ENCODE peak calls at places on chromosomes 11 and 22, in eight cellular contexts. One of them, this sample, is unnamed.

GRCh38 chr22:38754247-38755154 is 1.3 kb downstream of the SUN2 start:
- DNase-seq in WERI-Rb-1: peak
- DNase-seq in cardiac muscle cell: peak
- DNase-seq in HL-60: peak
- DNase-seq in stomach: peak
- DNase-seq in tibial artery: peak
- DNase-seq in heart right ventricle: no peak
- DNase-seq in effector memory CD4-positive, alpha-beta T cell: no peak
- DNase-seq in this sample: peak

GRCh38 chr22:38462960-38463784 is 4.7 kb upstream of the KDELR3 start:
- DNase-seq in WERI-Rb-1: no peak
- DNase-seq in cardiac muscle cell: peak
- DNase-seq in HL-60: no peak
- DNase-seq in stomach: no peak
- DNase-seq in tibial artery: no peak
- DNase-seq in heart right ventricle: peak
- DNase-seq in effector memory CD4-positive, alpha-beta T cell: no peak
- DNase-seq in this sample: peak

GRCh38 chr11:46526489-46527215 is 67.2 kb downstream of the AMBRA1 start:
- DNase-seq in WERI-Rb-1: no peak
- DNase-seq in cardiac muscle cell: no peak
- DNase-seq in HL-60: no peak
- DNase-seq in stomach: no peak
- DNase-seq in tibial artery: no peak
- DNase-seq in heart right ventricle: no peak
- DNase-seq in effector memory CD4-positive, alpha-beta T cell: no peak
- DNase-seq in this sample: no peak

GRCh38 chr11:66717925-66718319 is 11.1 kb downstream of the SPTBN2 start:
- DNase-seq in WERI-Rb-1: no peak
- DNase-seq in cardiac muscle cell: no peak
- DNase-seq in HL-60: no peak
- DNase-seq in stomach: no peak
- DNase-seq in tibial artery: no peak
- DNase-seq in heart right ventricle: no peak
- DNase-seq in effector memory CD4-positive, alpha-beta T cell: no peak
- DNase-seq in this sample: peak

GRCh38 chr11:9498457-9499078 is 37.8 kb downstream of the ZNF143 start:
- DNase-seq in WERI-Rb-1: no peak
- DNase-seq in cardiac muscle cell: no peak
- DNase-seq in HL-60: no peak
- DNase-seq in stomach: no peak
- DNase-seq in tibial artery: no peak
- DNase-seq in heart right ventricle: no peak
- DNase-seq in effector memory CD4-positive, alpha-beta T cell: no peak
- DNase-seq in this sample: no peak

GRCh38 chr11:24622262-24622661 is 125.4 kb downstream of the LUZP2 start:
- DNase-seq in WERI-Rb-1: no peak
- DNase-seq in cardiac muscle cell: no peak
- DNase-seq in HL-60: no peak
- DNase-seq in stomach: no peak
- DNase-seq in tibial artery: no peak
- DNase-seq in heart right ventricle: no peak
- DNase-seq in effector memory CD4-positive, alpha-beta T cell: no peak
- DNase-seq in this sample: no peak

GRCh38 chr11:116104480-116105174 is 600.4 kb upstream of the CADM1 start:
- DNase-seq in WERI-Rb-1: no peak
- DNase-seq in cardiac muscle cell: no peak
- DNase-seq in HL-60: no peak
- DNase-seq in stomach: no peak
- DNase-seq in tibial artery: no peak
- DNase-seq in heart right ventricle: no peak
- DNase-seq in effector memory CD4-positive, alpha-beta T cell: no peak
- DNase-seq in this sample: no peak

GRCh38 chr11:113275602-113276001 is 38.8 kb upstream of the TTC12 start:
- DNase-seq in WERI-Rb-1: no peak
- DNase-seq in cardiac muscle cell: no peak
- DNase-seq in HL-60: no peak
- DNase-seq in stomach: no peak
- DNase-seq in tibial artery: no peak
- DNase-seq in heart right ventricle: no peak
- DNase-seq in effector memory CD4-positive, alpha-beta T cell: no peak
- DNase-seq in this sample: no peak

GRCh38 chr11:44509291-44509690 is 56.2 kb upstream of the CD82 start:
- DNase-seq in WERI-Rb-1: peak
- DNase-seq in cardiac muscle cell: no peak
- DNase-seq in HL-60: no peak
- DNase-seq in stomach: no peak
- DNase-seq in tibial artery: no peak
- DNase-seq in heart right ventricle: no peak
- DNase-seq in effector memory CD4-positive, alpha-beta T cell: no peak
- DNase-seq in this sample: no peak

GRCh38 chr11:43856988-43857387 is 23.6 kb upstream of the ALKBH3 start:
- DNase-seq in WERI-Rb-1: no peak
- DNase-seq in cardiac muscle cell: peak
- DNase-seq in HL-60: no peak
- DNase-seq in stomach: no peak
- DNase-seq in tibial artery: no peak
- DNase-seq in heart right ventricle: no peak
- DNase-seq in effector memory CD4-positive, alpha-beta T cell: no peak
- DNase-seq in this sample: no peak

GRCh38 chr22:29626497-29627195 is 23.2 kb downstream of the NF2 start:
- DNase-seq in WERI-Rb-1: no peak
- DNase-seq in cardiac muscle cell: peak
- DNase-seq in HL-60: no peak
- DNase-seq in stomach: no peak
- DNase-seq in tibial artery: no peak
- DNase-seq in heart right ventricle: no peak
- DNase-seq in effector memory CD4-positive, alpha-beta T cell: no peak
- DNase-seq in this sample: no peak

GRCh38 chr11:132576706-132577105 is 955.6 kb downstream of the OPCML start:
- DNase-seq in WERI-Rb-1: no peak
- DNase-seq in cardiac muscle cell: peak
- DNase-seq in HL-60: no peak
- DNase-seq in stomach: peak
- DNase-seq in tibial artery: no peak
- DNase-seq in heart right ventricle: no peak
- DNase-seq in effector memory CD4-positive, alpha-beta T cell: no peak
- DNase-seq in this sample: no peak

GRCh38 chr11:127470485-127470884 is 469.9 kb upstream of the KIRREL3 start:
- DNase-seq in WERI-Rb-1: peak
- DNase-seq in cardiac muscle cell: no peak
- DNase-seq in HL-60: peak
- DNase-seq in stomach: no peak
- DNase-seq in tibial artery: no peak
- DNase-seq in heart right ventricle: no peak
- DNase-seq in effector memory CD4-positive, alpha-beta T cell: no peak
- DNase-seq in this sample: no peak

GRCh38 chr11:15569626-15570025 is 454.9 kb downstream of the INSC start:
- DNase-seq in WERI-Rb-1: no peak
- DNase-seq in cardiac muscle cell: peak
- DNase-seq in HL-60: no peak
- DNase-seq in stomach: no peak
- DNase-seq in tibial artery: no peak
- DNase-seq in heart right ventricle: no peak
- DNase-seq in effector memory CD4-positive, alpha-beta T cell: no peak
- DNase-seq in this sample: no peak

GRCh38 chr11:8019671-8020597 is 32.8 kb downstream of the EIF3F start:
- DNase-seq in WERI-Rb-1: peak
- DNase-seq in cardiac muscle cell: peak
- DNase-seq in HL-60: no peak
- DNase-seq in stomach: no peak
- DNase-seq in tibial artery: no peak
- DNase-seq in heart right ventricle: peak
- DNase-seq in effector memory CD4-positive, alpha-beta T cell: no peak
- DNase-seq in this sample: peak

DNA sequence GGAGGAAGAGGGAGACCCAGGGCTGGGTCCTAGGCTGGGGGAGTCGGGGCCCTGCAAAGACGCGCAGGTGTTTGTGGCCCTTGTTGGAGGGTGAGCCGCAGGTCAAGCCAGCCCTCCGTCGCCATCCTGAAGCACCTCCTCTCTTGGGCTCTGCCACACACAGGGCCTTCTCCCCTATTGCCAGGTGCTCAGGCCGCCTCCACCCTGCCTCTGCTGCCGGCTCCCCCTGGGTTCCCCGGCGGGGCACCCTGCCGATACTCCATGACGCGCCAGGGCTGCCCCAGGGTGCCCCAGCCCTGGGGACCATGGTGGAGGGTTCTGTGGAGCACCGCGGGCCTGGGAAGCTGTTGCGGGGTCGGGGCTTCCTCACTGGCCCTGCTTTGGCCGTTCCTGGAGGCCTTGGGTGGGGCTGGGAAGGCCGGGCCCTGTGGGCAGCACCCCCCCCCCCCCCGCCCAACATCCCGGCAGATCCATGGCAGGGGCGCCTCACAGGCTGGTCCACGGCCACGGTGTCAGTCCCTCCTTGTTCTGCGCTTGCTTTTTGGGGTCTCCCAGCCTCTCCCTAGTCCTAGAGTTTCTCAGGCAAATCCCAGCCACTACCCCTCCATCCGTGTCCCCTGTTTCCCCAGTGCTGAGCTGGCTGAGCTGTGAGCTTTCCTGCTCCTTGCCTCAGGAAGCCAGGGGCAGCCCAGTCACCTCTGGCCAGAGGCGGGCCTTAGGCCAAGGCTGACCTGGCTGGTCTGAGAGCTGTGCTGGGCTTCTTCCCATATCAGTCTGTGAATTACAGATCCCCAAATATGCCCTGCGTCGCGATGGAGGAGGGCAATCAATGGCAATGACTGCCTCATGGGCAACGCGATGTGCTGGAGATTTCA is 2.3 kb upstream of the ADORA2A start:
- DNase-seq in WERI-Rb-1: no peak
- DNase-seq in cardiac muscle cell: no peak
- DNase-seq in HL-60: no peak
- DNase-seq in stomach: no peak
- DNase-seq in tibial artery: no peak
- DNase-seq in heart right ventricle: peak
- DNase-seq in effector memory CD4-positive, alpha-beta T cell: no peak
- DNase-seq in this sample: peak
- H3K27ac ChIP-seq in WERI-Rb-1: no peak
- H3K27ac ChIP-seq in cardiac muscle cell: no peak
- H3K27ac ChIP-seq in HL-60: no peak
- H3K27ac ChIP-seq in stomach: peak
- H3K27ac ChIP-seq in tibial artery: peak
- H3K27ac ChIP-seq in heart right ventricle: peak
- H3K27ac ChIP-seq in effector memory CD4-positive, alpha-beta T cell: peak
- H3K27ac ChIP-seq in this sample: peak

DNA sequence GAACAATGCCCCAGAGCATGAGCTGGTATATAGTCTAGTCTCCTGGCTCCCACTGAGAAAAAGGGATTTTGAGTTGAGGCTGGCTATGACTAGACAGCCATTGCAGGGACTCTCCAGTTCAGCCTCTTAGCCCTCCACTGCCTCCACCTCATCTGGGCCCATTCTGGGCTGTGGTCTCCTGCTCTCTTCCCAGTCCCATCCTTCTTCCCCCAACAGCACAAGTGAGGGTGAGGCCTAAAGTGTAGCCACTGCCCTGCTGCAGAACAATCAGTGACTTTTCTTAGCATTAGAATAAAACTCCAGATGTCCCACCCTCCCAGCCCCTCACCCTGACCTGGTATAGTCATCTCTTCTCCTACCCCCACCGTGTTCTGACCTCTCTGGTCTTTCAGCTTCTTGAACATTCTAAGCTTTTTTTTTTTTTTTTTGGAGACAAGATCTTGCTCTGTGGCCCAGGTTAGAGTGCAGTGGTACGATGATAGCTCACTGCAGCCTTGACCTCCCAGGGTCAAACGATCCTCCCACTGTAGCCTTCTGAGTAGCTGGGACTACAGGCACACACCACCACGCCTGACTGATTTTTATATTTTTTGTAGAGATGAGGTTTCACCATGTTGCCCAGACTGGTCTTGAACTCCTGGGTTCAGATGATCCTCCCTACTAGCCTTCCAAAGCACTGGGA is 4.3 kb downstream of the MED15 start:
- DNase-seq in WERI-Rb-1: no peak
- DNase-seq in cardiac muscle cell: no peak
- DNase-seq in HL-60: no peak
- DNase-seq in stomach: no peak
- DNase-seq in tibial artery: no peak
- DNase-seq in heart right ventricle: no peak
- DNase-seq in effector memory CD4-positive, alpha-beta T cell: no peak
- DNase-seq in this sample: no peak
- H3K27ac ChIP-seq in WERI-Rb-1: no peak
- H3K27ac ChIP-seq in cardiac muscle cell: no peak
- H3K27ac ChIP-seq in HL-60: no peak
- H3K27ac ChIP-seq in stomach: peak
- H3K27ac ChIP-seq in tibial artery: peak
- H3K27ac ChIP-seq in heart right ventricle: no peak
- H3K27ac ChIP-seq in effector memory CD4-positive, alpha-beta T cell: no peak
- H3K27ac ChIP-seq in this sample: no peak

DNA sequence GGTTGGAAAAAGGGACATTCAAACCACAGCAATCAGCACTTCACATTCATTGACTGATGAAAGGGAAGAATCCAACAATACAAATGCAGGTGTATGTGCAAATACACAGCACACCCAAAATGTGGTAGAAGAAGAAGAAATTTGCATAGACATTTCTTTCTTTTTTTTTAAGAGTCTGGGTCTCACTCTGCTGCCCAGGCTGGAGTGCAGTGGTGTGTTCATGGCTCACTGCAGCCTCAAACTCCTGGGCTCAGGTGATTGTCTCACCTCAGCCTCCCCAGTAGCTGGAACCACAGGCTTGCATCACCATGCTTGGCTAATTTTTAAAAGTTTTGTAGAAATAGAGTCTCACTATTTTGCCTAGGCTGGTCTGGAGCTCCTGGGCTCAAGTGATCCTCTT is 21.9 kb downstream of the CARS1 start:
- DNase-seq in WERI-Rb-1: no peak
- DNase-seq in cardiac muscle cell: no peak
- DNase-seq in HL-60: peak
- DNase-seq in stomach: no peak
- DNase-seq in tibial artery: no peak
- DNase-seq in heart right ventricle: no peak
- DNase-seq in effector memory CD4-positive, alpha-beta T cell: no peak
- DNase-seq in this sample: peak
- H3K27ac ChIP-seq in WERI-Rb-1: no peak
- H3K27ac ChIP-seq in cardiac muscle cell: no peak
- H3K27ac ChIP-seq in HL-60: no peak
- H3K27ac ChIP-seq in stomach: no peak
- H3K27ac ChIP-seq in tibial artery: no peak
- H3K27ac ChIP-seq in heart right ventricle: no peak
- H3K27ac ChIP-seq in effector memory CD4-positive, alpha-beta T cell: no peak
- H3K27ac ChIP-seq in this sample: no peak

GRCh38 chr11:61489833-61490585 is 18.5 kb upstream of the LRRC10B start:
- DNase-seq in WERI-Rb-1: peak
- DNase-seq in cardiac muscle cell: peak
- DNase-seq in HL-60: no peak
- DNase-seq in stomach: no peak
- DNase-seq in tibial artery: no peak
- DNase-seq in heart right ventricle: no peak
- DNase-seq in effector memory CD4-positive, alpha-beta T cell: no peak
- DNase-seq in this sample: peak
- H3K27ac ChIP-seq in WERI-Rb-1: no peak
- H3K27ac ChIP-seq in cardiac muscle cell: no peak
- H3K27ac ChIP-seq in HL-60: no peak
- H3K27ac ChIP-seq in stomach: peak
- H3K27ac ChIP-seq in tibial artery: peak
- H3K27ac ChIP-seq in heart right ventricle: peak
- H3K27ac ChIP-seq in effector memory CD4-positive, alpha-beta T cell: no peak
- H3K27ac ChIP-seq in this sample: peak

GRCh38 chr22:39833610-39834009 is 60.0 kb downstream of the ENTHD1 start:
- DNase-seq in WERI-Rb-1: no peak
- DNase-seq in cardiac muscle cell: no peak
- DNase-seq in HL-60: no peak
- DNase-seq in stomach: no peak
- DNase-seq in tibial artery: no peak
- DNase-seq in heart right ventricle: no peak
- DNase-seq in effector memory CD4-positive, alpha-beta T cell: no peak
- DNase-seq in this sample: no peak
- H3K27ac ChIP-seq in WERI-Rb-1: no peak
- H3K27ac ChIP-seq in cardiac muscle cell: no peak
- H3K27ac ChIP-seq in HL-60: no peak
- H3K27ac ChIP-seq in stomach: no peak
- H3K27ac ChIP-seq in tibial artery: no peak
- H3K27ac ChIP-seq in heart right ventricle: no peak
- H3K27ac ChIP-seq in effector memory CD4-positive, alpha-beta T cell: no peak
- H3K27ac ChIP-seq in this sample: no peak